ENCODE peak calls at places on chromosomes 5 and 9, in four cellular contexts. K, H, Q and G are unnamed samples.

GRCh38 chr9:134301387-134302129 is 24.7 kb upstream of the RXRA start:
- DNase-seq in K (no peak), Q (no peak), H (no peak), G (no peak)

GRCh38 chr9:135736979-135737839 is 35.2 kb downstream of the KCNT1 start:
- DNase-seq in Q (no peak), H (no peak), K (no peak), G (no peak)

GRCh38 chr9:110316255-110316921 is 21.3 kb downstream of the TXNDC8 start:
- DNase-seq in H (peak), Q (no peak), K (no peak), G (no peak)

GRCh38 chr9:131738838-131739191 is 1.1 kb downstream of the RAPGEF1 start:
- DNase-seq in Q (no peak), K (no peak), H (no peak), G (no peak)

GRCh38 chr5:134188092-134188491 is 11.3 kb upstream of the SKP1 start:
- DNase-seq in K (no peak), H (no peak), Q (no peak), G (no peak)

GRCh38 chr5:111299067-111299481 is 74.9 kb downstream of the CAMK4 start:
- DNase-seq in K (no peak), H (no peak), Q (no peak), G (no peak)

GRCh38 chr5:137782055-137782454 is 27.9 kb upstream of the HNRNPA0 start:
- DNase-seq in Q (no peak), H (no peak), K (no peak), G (no peak)

GRCh38 chr5:152688561-152689274 is 283.6 kb upstream of the NMUR2 start:
- DNase-seq in Q (peak), K (no peak), H (peak), G (peak)

GRCh38 chr5:153632748-153633290 is 142.3 kb downstream of the GRIA1 start:
- DNase-seq in K (no peak), Q (no peak), H (no peak), G (peak)

GRCh38 chr9:811101-811531 is 30.4 kb upstream of the DMRT1 start:
- DNase-seq in Q (peak), K (no peak), H (no peak), G (peak)

GRCh38 chr5:35430381-35431162 is 187.1 kb upstream of the SPEF2 start:
- DNase-seq in K (no peak), H (no peak), Q (no peak), G (no peak)

GRCh38 chr9:21408817-21409216 is at the start of gene IFNA8:
- DNase-seq in K (no peak), H (no peak), Q (no peak), G (no peak)

GRCh38 chr5:150436141-150436680 is 13.3 kb downstream of the RPS14 start:
- DNase-seq in K (peak), Q (peak), H (peak), G (peak)

GRCh38 chr9:90896231-90896630 is 94.6 kb downstream of the SYK start:
- DNase-seq in H (no peak), Q (no peak), K (no peak), G (no peak)